ENCODE peak calls at places on chromosomes 2 and 18, in nine cellular contexts. One of them, this sample, is unnamed.

GRCh38 chr18:8254664-8255063 is 354.6 kb upstream of the RAB12 start:
- DNase-seq in HL-60: no peak
- DNase-seq in naive thymus-derived CD4-positive, alpha-beta T cell: no peak
- DNase-seq in activated effector memory CD4-positive, alpha-beta T cell treated with anti-CD3 and anti-CD28 coated beads, Interleukin-2, amount 50 U/mL, for 16 hours: no peak
- DNase-seq in activated CD4-positive, alpha-beta T cell treated with anti-CD3 and anti-CD28 coated beads, Interleukin-2, amount 50 U/mL, for 48 hours: no peak
- DNase-seq in RKO: no peak
- DNase-seq in progenitor cell of endocrine pancreas: no peak
- DNase-seq in A549: no peak
- DNase-seq in lung microvascular endothelial cell: peak
- DNase-seq in this sample: no peak

GRCh38 chr2:156405586-156405985 is 30.6 kb upstream of the GPD2 start:
- DNase-seq in HL-60: peak
- DNase-seq in naive thymus-derived CD4-positive, alpha-beta T cell: no peak
- DNase-seq in activated effector memory CD4-positive, alpha-beta T cell treated with anti-CD3 and anti-CD28 coated beads, Interleukin-2, amount 50 U/mL, for 16 hours: no peak
- DNase-seq in activated CD4-positive, alpha-beta T cell treated with anti-CD3 and anti-CD28 coated beads, Interleukin-2, amount 50 U/mL, for 48 hours: no peak
- DNase-seq in RKO: peak
- DNase-seq in progenitor cell of endocrine pancreas: no peak
- DNase-seq in A549: no peak
- DNase-seq in lung microvascular endothelial cell: no peak
- DNase-seq in this sample: no peak

GRCh38 chr18:73842795-73843394 is 304.7 kb downstream of the FBXO15 start:
- DNase-seq in HL-60: peak
- DNase-seq in naive thymus-derived CD4-positive, alpha-beta T cell: no peak
- DNase-seq in activated effector memory CD4-positive, alpha-beta T cell treated with anti-CD3 and anti-CD28 coated beads, Interleukin-2, amount 50 U/mL, for 16 hours: peak
- DNase-seq in activated CD4-positive, alpha-beta T cell treated with anti-CD3 and anti-CD28 coated beads, Interleukin-2, amount 50 U/mL, for 48 hours: peak
- DNase-seq in RKO: peak
- DNase-seq in progenitor cell of endocrine pancreas: peak
- DNase-seq in A549: peak
- DNase-seq in lung microvascular endothelial cell: peak
- DNase-seq in this sample: no peak

GRCh38 chr2:182870227-182870626 is 3.8 kb upstream of the FRZB start:
- DNase-seq in HL-60: no peak
- DNase-seq in naive thymus-derived CD4-positive, alpha-beta T cell: no peak
- DNase-seq in activated effector memory CD4-positive, alpha-beta T cell treated with anti-CD3 and anti-CD28 coated beads, Interleukin-2, amount 50 U/mL, for 16 hours: no peak
- DNase-seq in activated CD4-positive, alpha-beta T cell treated with anti-CD3 and anti-CD28 coated beads, Interleukin-2, amount 50 U/mL, for 48 hours: no peak
- DNase-seq in RKO: peak
- DNase-seq in progenitor cell of endocrine pancreas: no peak
- DNase-seq in A549: peak
- DNase-seq in lung microvascular endothelial cell: peak
- DNase-seq in this sample: no peak

GRCh38 chr2:68828887-68829708 is 42.1 kb downstream of the BMP10 start:
- DNase-seq in HL-60: peak
- DNase-seq in naive thymus-derived CD4-positive, alpha-beta T cell: peak
- DNase-seq in activated effector memory CD4-positive, alpha-beta T cell treated with anti-CD3 and anti-CD28 coated beads, Interleukin-2, amount 50 U/mL, for 16 hours: peak
- DNase-seq in activated CD4-positive, alpha-beta T cell treated with anti-CD3 and anti-CD28 coated beads, Interleukin-2, amount 50 U/mL, for 48 hours: peak
- DNase-seq in RKO: peak
- DNase-seq in progenitor cell of endocrine pancreas: no peak
- DNase-seq in A549: peak
- DNase-seq in lung microvascular endothelial cell: peak
- DNase-seq in this sample: peak

GRCh38 chr2:135904590-135904989 is 28.3 kb upstream of the MCM6 start:
- DNase-seq in HL-60: no peak
- DNase-seq in naive thymus-derived CD4-positive, alpha-beta T cell: no peak
- DNase-seq in activated effector memory CD4-positive, alpha-beta T cell treated with anti-CD3 and anti-CD28 coated beads, Interleukin-2, amount 50 U/mL, for 16 hours: no peak
- DNase-seq in activated CD4-positive, alpha-beta T cell treated with anti-CD3 and anti-CD28 coated beads, Interleukin-2, amount 50 U/mL, for 48 hours: no peak
- DNase-seq in RKO: peak
- DNase-seq in progenitor cell of endocrine pancreas: no peak
- DNase-seq in A549: no peak
- DNase-seq in lung microvascular endothelial cell: no peak
- DNase-seq in this sample: no peak

GRCh38 chr18:50944245-50944917 is 23.5 kb upstream of the ELAC1 start:
- DNase-seq in HL-60: peak
- DNase-seq in naive thymus-derived CD4-positive, alpha-beta T cell: no peak
- DNase-seq in activated effector memory CD4-positive, alpha-beta T cell treated with anti-CD3 and anti-CD28 coated beads, Interleukin-2, amount 50 U/mL, for 16 hours: no peak
- DNase-seq in activated CD4-positive, alpha-beta T cell treated with anti-CD3 and anti-CD28 coated beads, Interleukin-2, amount 50 U/mL, for 48 hours: no peak
- DNase-seq in RKO: no peak
- DNase-seq in progenitor cell of endocrine pancreas: no peak
- DNase-seq in A549: no peak
- DNase-seq in lung microvascular endothelial cell: no peak
- DNase-seq in this sample: no peak

GRCh38 chr2:205883965-205884364 is 201.7 kb downstream of the NRP2 start:
- DNase-seq in HL-60: no peak
- DNase-seq in naive thymus-derived CD4-positive, alpha-beta T cell: no peak
- DNase-seq in activated effector memory CD4-positive, alpha-beta T cell treated with anti-CD3 and anti-CD28 coated beads, Interleukin-2, amount 50 U/mL, for 16 hours: no peak
- DNase-seq in activated CD4-positive, alpha-beta T cell treated with anti-CD3 and anti-CD28 coated beads, Interleukin-2, amount 50 U/mL, for 48 hours: no peak
- DNase-seq in RKO: no peak
- DNase-seq in progenitor cell of endocrine pancreas: no peak
- DNase-seq in A549: no peak
- DNase-seq in lung microvascular endothelial cell: no peak
- DNase-seq in this sample: no peak

GRCh38 chr18:74456409-74457042 is 582 bp downstream of the DIPK1C start:
- DNase-seq in HL-60: no peak
- DNase-seq in naive thymus-derived CD4-positive, alpha-beta T cell: no peak
- DNase-seq in activated effector memory CD4-positive, alpha-beta T cell treated with anti-CD3 and anti-CD28 coated beads, Interleukin-2, amount 50 U/mL, for 16 hours: no peak
- DNase-seq in activated CD4-positive, alpha-beta T cell treated with anti-CD3 and anti-CD28 coated beads, Interleukin-2, amount 50 U/mL, for 48 hours: no peak
- DNase-seq in RKO: no peak
- DNase-seq in progenitor cell of endocrine pancreas: no peak
- DNase-seq in A549: no peak
- DNase-seq in lung microvascular endothelial cell: no peak
- DNase-seq in this sample: peak

GRCh38 chr2:237758165-237758564 is 40.4 kb upstream of the RBM44 start:
- DNase-seq in HL-60: no peak
- DNase-seq in naive thymus-derived CD4-positive, alpha-beta T cell: no peak
- DNase-seq in activated effector memory CD4-positive, alpha-beta T cell treated with anti-CD3 and anti-CD28 coated beads, Interleukin-2, amount 50 U/mL, for 16 hours: no peak
- DNase-seq in activated CD4-positive, alpha-beta T cell treated with anti-CD3 and anti-CD28 coated beads, Interleukin-2, amount 50 U/mL, for 48 hours: no peak
- DNase-seq in RKO: no peak
- DNase-seq in progenitor cell of endocrine pancreas: no peak
- DNase-seq in A549: no peak
- DNase-seq in lung microvascular endothelial cell: no peak
- DNase-seq in this sample: no peak